ENCODE peak calls at places on chromosome 16, in five cellular contexts. B, M, L, U and A are unnamed samples.

GRCh38 chr16:67530013-67530939 is 1.6 kb downstream of the RIPOR1 start:
- DNase-seq in B (no peak), M (peak), L (no peak), U (peak), A (peak)

GRCh38 chr16:4723071-4723767 is 10.9 kb downstream of the ANKS3 start:
- DNase-seq in L (no peak), M (no peak), B (no peak), U (no peak), A (no peak)

GRCh38 chr16:66247516-66248089 is 118.9 kb upstream of the CDH5 start:
- DNase-seq in L (no peak), M (no peak), B (no peak), U (peak), A (no peak)

GRCh38 chr16:67833035-67833417 is 9.1 kb upstream of the THAP11 start:
- DNase-seq in L (no peak), B (no peak), M (no peak), U (peak), A (peak)

GRCh38 chr16:10817963-10818941 is at the start of gene TVP23A:
- DNase-seq in B (no peak), L (peak), M (peak), U (no peak), A (no peak)

GRCh38 chr16:11498683-11499082 is 88.0 kb downstream of the LITAF start:
- DNase-seq in U (no peak), M (no peak), B (no peak), L (no peak), A (no peak)

GRCh38 chr16:87647431-87648185 is 45.3 kb downstream of the JPH3 start:
- DNase-seq in B (no peak), M (no peak), U (no peak), L (no peak), A (no peak)

GRCh38 chr16:2019500-2019899 is at the start of gene NPW:
- DNase-seq in M (no peak), U (no peak), B (no peak), L (no peak), A (no peak)

GRCh38 chr16:995087-995486 is 13.5 kb downstream of the SOX8 start:
- DNase-seq in M (no peak), B (no peak), L (no peak), U (no peak), A (peak)

GRCh38 chr16:72990003-72990521 is 57.9 kb downstream of the ZFHX3 start:
- DNase-seq in B (no peak), M (peak), L (no peak), U (peak), A (peak)

GRCh38 chr16:11636172-11636721 is 32.0 kb upstream of the SNN start:
- DNase-seq in L (peak), M (no peak), B (no peak), U (no peak), A (no peak)

GRCh38 chr16:58265480-58266052 is 29.3 kb downstream of the PRSS54 start:
- DNase-seq in M (no peak), L (no peak), U (no peak), B (no peak), A (no peak)

GRCh38 chr16:6363891-6364607 is 968.6 kb upstream of the RBFOX1 start:
- DNase-seq in M (no peak), B (no peak), L (no peak), U (no peak), A (no peak)

GRCh38 chr16:23729503-23730424 is 16.7 kb upstream of the ERN2 start:
- DNase-seq in U (peak), L (no peak), M (no peak), B (no peak), A (peak)

GRCh38 chr16:12837344-12837743 is 33.7 kb upstream of the CPPED1 start:
- DNase-seq in M (no peak), L (no peak), U (no peak), B (peak), A (no peak)

GRCh38 chr16:2748757-2749455 is 3.5 kb upstream of the SRRM2 start:
- DNase-seq in B (no peak), U (no peak), M (no peak), L (no peak), A (no peak)

GRCh38 chr16:8848939-8849391 is 19.8 kb downstream of the CARHSP1 start:
- DNase-seq in L (no peak), U (peak), M (no peak), B (no peak), A (no peak)

GRCh38 chr16:19666451-19666850 is 51.6 kb downstream of the KNOP1 start:
- DNase-seq in L (no peak), M (no peak), B (no peak), U (no peak), A (no peak)

GRCh38 chr16:84652565-84652964 is 4.3 kb downstream of the KLHL36 start:
- DNase-seq in U (no peak), L (no peak), B (no peak), M (no peak), A (no peak)

GRCh38 chr16:21603920-21604319 is 4.5 kb downstream of the METTL9 start:
- DNase-seq in B (no peak), M (no peak), U (peak), L (no peak), A (no peak)

GRCh38 chr16:81748476-81749198 is 30.5 kb upstream of the PLCG2 start:
- DNase-seq in U (no peak), M (no peak), B (peak), L (no peak), A (no peak)

GRCh38 chr16:85428899-85429775 is 184.0 kb upstream of the GSE1 start:
- DNase-seq in L (peak), U (no peak), M (peak), B (no peak), A (no peak)

GRCh38 chr16:58345574-58346354 is 46.5 kb upstream of the GINS3 start:
- DNase-seq in M (no peak), L (no peak), B (no peak), U (no peak), A (no peak)

GRCh38 chr16:16162591-16162990 is 60.7 kb downstream of the ABCC6 start:
- DNase-seq in M (no peak), B (no peak), L (no peak), U (no peak), A (no peak)

GRCh38 chr16:1917665-1918111 is 527 bp downstream of the HS3ST6 start:
- DNase-seq in M (no peak), U (no peak), L (no peak), B (no peak), A (no peak)

GRCh38 chr16:70553645-70554044 is 30.0 kb downstream of the SF3B3 start:
- DNase-seq in B (no peak), L (no peak), M (no peak), U (peak), A (peak)

GRCh38 chr16:27722892-27723450 is 173.0 kb downstream of the KATNIP start:
- DNase-seq in M (no peak), B (no peak), L (no peak), U (no peak), A (no peak)

GRCh38 chr16:19700319-19700781 is 17.7 kb downstream of the KNOP1 start:
- DNase-seq in M (no peak), L (no peak), U (peak), B (no peak), A (no peak)

GRCh38 chr16:79175286-79176057 is 425.1 kb downstream of the MAF start:
- DNase-seq in L (no peak), B (no peak), M (no peak), U (no peak), A (no peak)

GRCh38 chr16:3274490-3274889 is 8.8 kb upstream of the ZNF263 start:
- DNase-seq in M (no peak), U (no peak), L (no peak), B (no peak), A (no peak)

GRCh38 chr16:3099732-3100499 is 822 bp upstream of the ZSCAN10 start:
- DNase-seq in M (peak), U (peak), B (no peak), L (peak), A (peak)

GRCh38 chr16:77548766-77549165 is 113.9 kb upstream of the ADAMTS18 start:
- DNase-seq in B (no peak), M (no peak), L (no peak), U (no peak), A (no peak)

GRCh38 chr16:3661922-3662321 is 7.4 kb downstream of the DNASE1 start:
- DNase-seq in L (no peak), U (no peak), B (no peak), M (no peak), A (no peak)

GRCh38 chr16:49737541-49737940 is 118.4 kb downstream of the ZNF423 start:
- DNase-seq in M (no peak), B (no peak), L (no peak), U (no peak), A (no peak)